ENCODE peak calls at places on chromosomes 16 and 17, in five cellular contexts. Q, P, R, S and D are unnamed samples.
A peak's percentile ranks its signal among the peaks of the same experiment; 100 is the strongest.

GRCh38 chr16:74829637-74830036 is 55.0 kb upstream of the FA2H start:
- DNase-seq in P (no peak), S (peak; percentile 30), Q (no peak), R (no peak), D (no peak)

GRCh38 chr17:17737938-17738894 is 57.0 kb downstream of the RAI1 start:
- DNase-seq in S (no peak), P (no peak), R (peak; percentile 74), Q (no peak), D (no peak)

GRCh38 chr16:17454331-17454730 is 16.4 kb downstream of the XYLT1 start:
- DNase-seq in Q (no peak), S (no peak), P (no peak), R (no peak), D (no peak)

GRCh38 chr17:57747221-57748017 is 2.3 kb upstream of the CCDC182 start:
- DNase-seq in Q (peak; percentile 28), S (peak; percentile 77), R (peak; percentile 18), P (peak; percentile 74), D (no peak)

GRCh38 chr16:24208710-24209109 is 47.4 kb upstream of the CACNG3 start:
- DNase-seq in R (no peak), S (peak; percentile 84), Q (peak; percentile 11), P (no peak), D (no peak)

GRCh38 chr17:4594406-4595349 is 10.3 kb downstream of the SMTNL2 start:
- DNase-seq in P (no peak), R (peak; percentile 53), Q (no peak), S (no peak), D (no peak)

GRCh38 chr17:56908061-56908542 is 5.7 kb downstream of the TRIM25 start:
- DNase-seq in R (peak; percentile 76), P (no peak), S (no peak), Q (peak; percentile 24), D (no peak)

GRCh38 chr16:71722801-71723536 is 1.5 kb downstream of the PHLPP2 start:
- DNase-seq in S (peak; percentile 91), Q (peak; percentile 65), R (peak; percentile 80), P (peak; percentile 87), D (peak; percentile 76)

GRCh38 chr17:75998327-75998795 is 2.3 kb upstream of the CDK3 start:
- DNase-seq in P (no peak), R (peak; percentile 58), Q (no peak), S (no peak), D (no peak)

GRCh38 chr17:77083547-77083946 is 57.2 kb upstream of the SEC14L1 start:
- DNase-seq in Q (no peak), R (peak; percentile 47), S (no peak), P (no peak), D (no peak)

GRCh38 chr17:322006-322780 is 30.4 kb downstream of the RPH3AL start:
- DNase-seq in Q (no peak), R (no peak), P (no peak), S (no peak), D (no peak)

GRCh38 chr17:77451271-77451893 is 310.6 kb downstream of the SEC14L1 start:
- DNase-seq in S (peak; percentile 56), R (peak; percentile 83), Q (peak; percentile 66), P (peak; percentile 78), D (peak; percentile 84)

GRCh38 chr17:9522074-9522473 is 53.5 kb downstream of the STX8 start:
- DNase-seq in P (peak; percentile 80), R (no peak), Q (peak; percentile 23), S (peak; percentile 71), D (no peak)

GRCh38 chr17:63932721-63933120 is 590 bp upstream of the CD79B start:
- DNase-seq in P (no peak), Q (no peak), S (no peak), R (no peak), D (no peak)

GRCh38 chr17:78358538-78359215 is 1.2 kb downstream of the SOCS3 start:
- DNase-seq in S (peak; percentile 54), P (peak; percentile 70), R (peak; percentile 48), Q (no peak), D (peak; percentile 41)

GRCh38 chr17:45243750-45244149 is 18.1 kb downstream of the SPATA32 start:
- DNase-seq in Q (no peak), R (peak; percentile 82), S (no peak), P (no peak), D (no peak)

GRCh38 chr16:89246383-89246902 is 28.9 kb downstream of the ZNF778 start:
- DNase-seq in S (no peak), P (no peak), R (no peak), Q (no peak), D (no peak)

GRCh38 chr16:89829630-89830437 is 1.6 kb downstream of the SPIRE2 start:
- DNase-seq in Q (no peak), R (peak; percentile 78), S (no peak), P (no peak), D (no peak)

GRCh38 chr17:61504697-61505096 is 52.5 kb downstream of the TBX4 start:
- DNase-seq in Q (no peak), R (no peak), P (peak; percentile 75), S (no peak), D (no peak)

GRCh38 chr16:69276143-69277115 is 34.7 kb upstream of the VPS4A start:
- DNase-seq in P (peak; percentile 99), Q (peak; percentile 51), S (peak; percentile 82), R (peak; percentile 31), D (peak; percentile 87)

GRCh38 chr16:31181102-31181830 is 1.3 kb downstream of the FUS start:
- DNase-seq in P (peak; percentile 78), S (peak; percentile 56), R (peak; percentile 38), Q (peak; percentile 48), D (peak; percentile 56)

GRCh38 chr16:31477220-31478216 is 5.4 kb upstream of the SLC5A2 start:
- DNase-seq in S (no peak), R (peak; percentile 92), Q (no peak), P (no peak), D (no peak)

GRCh38 chr17:28643979-28644781 is 778 bp downstream of the BLTP2 start:
- DNase-seq in P (peak; percentile 83), R (peak; percentile 59), Q (peak; percentile 21), S (peak; percentile 67), D (peak; percentile 47)

GRCh38 chr17:66348605-66349165 is 46.3 kb downstream of the PRKCA start:
- DNase-seq in Q (peak; percentile 35), P (peak; percentile 78), S (peak; percentile 84), R (peak; percentile 61), D (peak; percentile 78)

GRCh38 chr16:27222499-27223225 is 19.3 kb downstream of the KDM8 start:
- DNase-seq in Q (peak; percentile 58), S (no peak), R (peak; percentile 29), P (peak; percentile 90), D (peak; percentile 99)

GRCh38 chr16:49598386-49599170 is 225.0 kb downstream of the C16orf78 start:
- DNase-seq in Q (no peak), R (no peak), P (no peak), S (no peak), D (no peak)

GRCh38 chr16:49755291-49755611 is 100.7 kb downstream of the ZNF423 start:
- DNase-seq in P (peak; percentile 69), Q (peak; percentile 30), S (peak; percentile 86), R (no peak), D (no peak)

GRCh38 chr16:52090080-52090479 is 456.9 kb downstream of the TOX3 start:
- DNase-seq in Q (no peak), S (peak; percentile 42), P (peak; percentile 54), R (no peak), D (peak; percentile 6)

GRCh38 chr16:2190659-2191445 is 5.6 kb downstream of the CASKIN1 start:
- DNase-seq in S (no peak), Q (no peak), P (no peak), R (no peak), D (no peak)

GRCh38 chr17:13601776-13602551 is at the start of gene HS3ST3A1:
- DNase-seq in R (peak; percentile 15), P (peak; percentile 97), Q (peak; percentile 29), S (no peak), D (peak; percentile 68)

GRCh38 chr16:31118223-31119155 is 1.0 kb downstream of the KAT8 start:
- DNase-seq in P (peak; percentile 94), S (no peak), R (no peak), Q (no peak), D (no peak)

GRCh38 chr17:1986783-1987451 is 38.2 kb downstream of the RTN4RL1 start:
- DNase-seq in S (no peak), P (no peak), Q (no peak), R (no peak), D (no peak)

GRCh38 chr17:37092041-37092440 is 143.3 kb downstream of the AATF start:
- DNase-seq in S (no peak), R (peak; percentile 37), Q (no peak), P (no peak), D (no peak)

GRCh38 chr17:69300222-69300621 is 26.7 kb downstream of the ABCA5 start:
- DNase-seq in P (peak; percentile 4), Q (no peak), S (no peak), R (no peak), D (no peak)

GRCh38 chr16:80682435-80683070 is 121.8 kb downstream of the CDYL2 start:
- DNase-seq in P (peak; percentile 93), S (no peak), R (no peak), Q (no peak), D (no peak)

GRCh38 chr17:58487589-58488427 is at the start of gene HSF5:
- DNase-seq in Q (no peak), S (no peak), R (peak; percentile 42), P (no peak), D (no peak)

GRCh38 chr16:11852092-11852809 is 909 bp upstream of the RSL1D1 start:
- DNase-seq in S (peak; percentile 59), P (no peak), R (no peak), Q (no peak), D (peak; percentile 45)

GRCh38 chr17:45090711-45091110 is 29.6 kb downstream of the NMT1 start:
- DNase-seq in Q (no peak), S (no peak), P (peak; percentile 66), R (no peak), D (peak; percentile 88)

GRCh38 chr17:77914440-77915254 is 43.9 kb upstream of the TNRC6C start:
- DNase-seq in S (peak; percentile 79), Q (no peak), R (no peak), P (no peak), D (no peak)

GRCh38 chr16:57522960-57523359 is 13.4 kb downstream of the CCDC102A start:
- DNase-seq in Q (no peak), R (no peak), S (no peak), P (no peak), D (no peak)
- H3K4me3 ChIP-seq in Q (no peak overlapping the region), R (no peak overlapping the region), S (no peak overlapping the region), P (no peak overlapping the region), D (no peak overlapping the region)

GRCh38 chr17:6657633-6658287 is 6.2 kb downstream of the C17orf100 start:
- DNase-seq in Q (no peak), R (no peak), P (no peak), S (no peak), D (no peak)
- H3K27me3 ChIP-seq in Q (no peaks in the 10 kb centered on the region), R (peaks cover 69% of the 10 kb centered on the region), P (peaks cover 38% of the 10 kb centered on the region), S (peaks cover 50% of the 10 kb centered on the region), D (no peaks in the 10 kb centered on the region)

GRCh38 chr16:9098377-9099090 is 7.1 kb downstream of the HAPSTR1 start:
- DNase-seq in R (no peak), P (no peak), S (no peak), Q (no peak), D (no peak)
- H3K36me3 ChIP-seq in R (no peaks in the 10 kb centered on the region), P (peaks cover 43% of the 10 kb centered on the region), S (peaks cover 84% of the 10 kb centered on the region), Q (peaks cover 20% of the 10 kb centered on the region), D (peaks cover 98% of the 10 kb centered on the region)

DNA sequence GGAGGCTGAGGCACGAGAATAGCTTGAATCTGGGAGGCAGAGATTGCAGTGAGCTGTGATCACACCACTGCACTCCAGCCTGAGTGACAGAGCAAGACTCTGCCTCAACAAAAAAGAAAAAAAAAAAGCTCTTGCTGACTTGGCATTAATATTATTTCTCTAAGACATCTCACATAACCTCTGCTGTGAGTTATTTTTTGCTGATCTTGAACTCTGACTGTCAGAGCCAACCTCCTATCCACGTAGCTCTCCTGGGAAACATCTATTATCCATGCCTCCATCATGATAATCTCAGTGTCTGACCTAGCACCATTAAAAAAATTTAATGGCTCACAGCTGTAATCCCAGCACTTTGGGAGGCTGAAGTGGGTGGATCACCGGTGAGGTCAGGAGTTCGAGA is 12.7 kb upstream of the ULK2 start:
- DNase-seq in P (no peak), Q (no peak), S (no peak), R (no peak), D (no peak)
- H3K4me3 ChIP-seq in P (no peak overlapping the region), Q (no peak overlapping the region), S (no peak overlapping the region), R (no peak overlapping the region), D (no peak overlapping the region)